ENCODE peak calls at places on chromosomes 13 and 19, in ten cellular contexts. One of them, this sample, is unnamed.

GRCh38 chr19:9986787-9987281 is 23.5 kb downstream of the COL5A3 start:
- DNase-seq in adrenal gland: no peak
- DNase-seq in foreskin fibroblast: peak; percentile 69
- DNase-seq in mucosa of descending colon: no peak
- DNase-seq in NB4: no peak
- DNase-seq in CD8-positive, alpha-beta T cell: no peak
- DNase-seq in left lung: no peak
- DNase-seq in AG04449: no peak
- DNase-seq in thoracic aorta: peak; percentile 28
- DNase-seq in astrocyte of the spinal cord: peak; percentile 14
- DNase-seq in this sample: no peak

GRCh38 chr19:19106061-19106551 is 32.2 kb downstream of the TMEM161A start:
- DNase-seq in thoracic aorta: no peak
- DNase-seq in mucosa of descending colon: peak; percentile 56
- DNase-seq in foreskin fibroblast: peak; percentile 73
- DNase-seq in AG04449: no peak
- DNase-seq in left lung: no peak
- DNase-seq in astrocyte of the spinal cord: no peak
- DNase-seq in NB4: no peak
- DNase-seq in adrenal gland: peak; percentile 38
- DNase-seq in CD8-positive, alpha-beta T cell: no peak
- DNase-seq in this sample: no peak

GRCh38 chr19:2624537-2625091 is 77.9 kb downstream of the GNG7 start:
- DNase-seq in AG04449: no peak
- DNase-seq in mucosa of descending colon: peak; percentile 67
- DNase-seq in foreskin fibroblast: no peak
- DNase-seq in CD8-positive, alpha-beta T cell: no peak
- DNase-seq in left lung: peak; percentile 83
- DNase-seq in thoracic aorta: no peak
- DNase-seq in adrenal gland: no peak
- DNase-seq in NB4: peak; percentile 69
- DNase-seq in astrocyte of the spinal cord: no peak
- DNase-seq in this sample: no peak

GRCh38 chr13:113597386-113598080 is 13.0 kb downstream of the TFDP1 start:
- DNase-seq in astrocyte of the spinal cord: no peak
- DNase-seq in adrenal gland: no peak
- DNase-seq in NB4: no peak
- DNase-seq in mucosa of descending colon: no peak
- DNase-seq in CD8-positive, alpha-beta T cell: no peak
- DNase-seq in thoracic aorta: no peak
- DNase-seq in left lung: peak; percentile 65
- DNase-seq in foreskin fibroblast: no peak
- DNase-seq in AG04449: no peak
- DNase-seq in this sample: no peak

GRCh38 chr19:2578911-2579677 is 103.2 kb downstream of the GADD45B start:
- DNase-seq in thoracic aorta: peak; percentile 70
- DNase-seq in mucosa of descending colon: peak; percentile 87
- DNase-seq in NB4: peak; percentile 77
- DNase-seq in left lung: peak; percentile 96
- DNase-seq in foreskin fibroblast: peak; percentile 94
- DNase-seq in adrenal gland: peak; percentile 86
- DNase-seq in AG04449: peak; percentile 65
- DNase-seq in astrocyte of the spinal cord: peak; percentile 95
- DNase-seq in CD8-positive, alpha-beta T cell: peak; percentile 69
- DNase-seq in this sample: peak; percentile 47

GRCh38 chr19:20171285-20171684 is 4.3 kb downstream of the ZNF486 start:
- DNase-seq in thoracic aorta: no peak
- DNase-seq in left lung: no peak
- DNase-seq in CD8-positive, alpha-beta T cell: no peak
- DNase-seq in adrenal gland: no peak
- DNase-seq in mucosa of descending colon: no peak
- DNase-seq in NB4: no peak
- DNase-seq in astrocyte of the spinal cord: no peak
- DNase-seq in AG04449: no peak
- DNase-seq in foreskin fibroblast: no peak
- DNase-seq in this sample: no peak

GRCh38 chr19:48325265-48325910 is at the start of gene EMP3:
- DNase-seq in left lung: peak; percentile 91
- DNase-seq in CD8-positive, alpha-beta T cell: peak; percentile 85
- DNase-seq in astrocyte of the spinal cord: peak; percentile 94
- DNase-seq in adrenal gland: peak; percentile 77
- DNase-seq in thoracic aorta: peak; percentile 53
- DNase-seq in NB4: peak; percentile 99
- DNase-seq in mucosa of descending colon: peak; percentile 88
- DNase-seq in foreskin fibroblast: peak; percentile 97
- DNase-seq in AG04449: peak; percentile 65
- DNase-seq in this sample: no peak

GRCh38 chr19:49421039-49421877 is 2.0 kb downstream of the PTH2 start:
- DNase-seq in foreskin fibroblast: peak; percentile 69
- DNase-seq in AG04449: no peak
- DNase-seq in astrocyte of the spinal cord: peak; percentile 27
- DNase-seq in adrenal gland: peak; percentile 52
- DNase-seq in mucosa of descending colon: no peak
- DNase-seq in CD8-positive, alpha-beta T cell: no peak
- DNase-seq in left lung: peak; percentile 86
- DNase-seq in thoracic aorta: no peak
- DNase-seq in NB4: peak; percentile 79
- DNase-seq in this sample: no peak

GRCh38 chr13:29935309-29935981 is 85.0 kb upstream of the UBL3 start:
- DNase-seq in NB4: peak; percentile 49
- DNase-seq in AG04449: no peak
- DNase-seq in mucosa of descending colon: peak; percentile 81
- DNase-seq in foreskin fibroblast: no peak
- DNase-seq in thoracic aorta: no peak
- DNase-seq in CD8-positive, alpha-beta T cell: peak; percentile 64
- DNase-seq in left lung: no peak
- DNase-seq in adrenal gland: no peak
- DNase-seq in astrocyte of the spinal cord: no peak
- DNase-seq in this sample: no peak

GRCh38 chr19:39500543-39500942 is 1.8 kb downstream of the DLL3 start:
- DNase-seq in astrocyte of the spinal cord: no peak
- DNase-seq in AG04449: no peak
- DNase-seq in left lung: no peak
- DNase-seq in CD8-positive, alpha-beta T cell: no peak
- DNase-seq in NB4: no peak
- DNase-seq in thoracic aorta: no peak
- DNase-seq in mucosa of descending colon: no peak
- DNase-seq in adrenal gland: no peak
- DNase-seq in foreskin fibroblast: no peak
- DNase-seq in this sample: no peak

GRCh38 chr13:52010890-52011689 is at the start of gene ATP7B:
- DNase-seq in NB4: peak; percentile 58
- DNase-seq in astrocyte of the spinal cord: peak; percentile 7
- DNase-seq in mucosa of descending colon: no peak
- DNase-seq in CD8-positive, alpha-beta T cell: peak; percentile 18
- DNase-seq in thoracic aorta: no peak
- DNase-seq in adrenal gland: peak; percentile 21
- DNase-seq in foreskin fibroblast: peak; percentile 39
- DNase-seq in AG04449: no peak
- DNase-seq in left lung: peak; percentile 81
- DNase-seq in this sample: no peak

GRCh38 chr19:33394006-33394722 is 20.7 kb downstream of the CEBPG start:
- DNase-seq in adrenal gland: no peak
- DNase-seq in NB4: peak; percentile 83
- DNase-seq in astrocyte of the spinal cord: peak; percentile 63
- DNase-seq in AG04449: peak; percentile 29
- DNase-seq in foreskin fibroblast: peak; percentile 90
- DNase-seq in thoracic aorta: no peak
- DNase-seq in CD8-positive, alpha-beta T cell: no peak
- DNase-seq in mucosa of descending colon: peak; percentile 69
- DNase-seq in left lung: peak; percentile 84
- DNase-seq in this sample: no peak

GRCh38 chr13:86591862-86592261 is 792.6 kb upstream of the SLITRK6 start:
- DNase-seq in AG04449: no peak
- DNase-seq in mucosa of descending colon: no peak
- DNase-seq in astrocyte of the spinal cord: no peak
- DNase-seq in foreskin fibroblast: no peak
- DNase-seq in CD8-positive, alpha-beta T cell: no peak
- DNase-seq in adrenal gland: no peak
- DNase-seq in left lung: no peak
- DNase-seq in thoracic aorta: no peak
- DNase-seq in NB4: no peak
- DNase-seq in this sample: no peak

GRCh38 chr13:111551421-111551820 is 231.0 kb downstream of the TEX29 start:
- DNase-seq in AG04449: no peak
- DNase-seq in left lung: no peak
- DNase-seq in adrenal gland: no peak
- DNase-seq in CD8-positive, alpha-beta T cell: no peak
- DNase-seq in astrocyte of the spinal cord: no peak
- DNase-seq in mucosa of descending colon: no peak
- DNase-seq in foreskin fibroblast: no peak
- DNase-seq in thoracic aorta: no peak
- DNase-seq in NB4: no peak
- DNase-seq in this sample: no peak

GRCh38 chr19:16068696-16069259 is 7.5 kb upstream of the TPM4 start:
- DNase-seq in foreskin fibroblast: no peak
- DNase-seq in left lung: no peak
- DNase-seq in thoracic aorta: no peak
- DNase-seq in AG04449: no peak
- DNase-seq in NB4: no peak
- DNase-seq in mucosa of descending colon: no peak
- DNase-seq in adrenal gland: no peak
- DNase-seq in astrocyte of the spinal cord: no peak
- DNase-seq in CD8-positive, alpha-beta T cell: no peak
- DNase-seq in this sample: no peak
- H3K4me3 ChIP-seq in foreskin fibroblast: no peak overlapping the region
- H3K4me3 ChIP-seq in left lung: no peak overlapping the region
- H3K4me3 ChIP-seq in thoracic aorta: peak overlapping the region; percentile 94
- H3K4me3 ChIP-seq in AG04449: peak overlapping the region; percentile 62
- H3K4me3 ChIP-seq in NB4: peak overlapping the region; percentile 54
- H3K4me3 ChIP-seq in mucosa of descending colon: no peak overlapping the region
- H3K4me3 ChIP-seq in adrenal gland: no peak overlapping the region
- H3K4me3 ChIP-seq in astrocyte of the spinal cord: peak overlapping the region; percentile 36
- H3K4me3 ChIP-seq in CD8-positive, alpha-beta T cell: no peak overlapping the region
- H3K4me3 ChIP-seq in this sample: no peak overlapping the region

GRCh38 chr19:43224855-43225253 is 19.4 kb upstream of the PSG4 start:
- DNase-seq in foreskin fibroblast: no peak
- DNase-seq in mucosa of descending colon: no peak
- DNase-seq in AG04449: no peak
- DNase-seq in adrenal gland: no peak
- DNase-seq in thoracic aorta: no peak
- DNase-seq in CD8-positive, alpha-beta T cell: no peak
- DNase-seq in NB4: no peak
- DNase-seq in left lung: no peak
- DNase-seq in astrocyte of the spinal cord: no peak
- DNase-seq in this sample: no peak

DNA sequence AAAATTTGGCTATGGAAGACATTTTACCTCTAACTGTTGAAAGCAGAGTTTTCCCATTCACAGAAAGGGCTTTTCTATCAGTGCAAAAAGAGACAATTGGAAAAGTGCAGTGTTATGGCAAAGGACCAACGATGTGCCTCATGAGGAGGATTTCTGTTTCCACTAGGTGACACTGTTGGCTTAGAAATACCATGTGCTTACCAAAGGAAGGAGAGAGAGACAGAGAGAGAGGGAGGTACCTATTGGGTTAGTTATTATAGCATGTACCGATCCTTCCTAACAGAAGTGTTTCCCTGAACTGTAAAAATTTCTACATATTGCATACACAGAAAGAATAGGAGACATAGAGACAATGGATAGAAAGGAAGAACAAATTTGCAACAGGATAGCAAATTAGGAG is 23.9 kb upstream of the PSG4 start:
- DNase-seq in thoracic aorta: no peak
- DNase-seq in mucosa of descending colon: no peak
- DNase-seq in adrenal gland: no peak
- DNase-seq in NB4: peak; percentile 4
- DNase-seq in CD8-positive, alpha-beta T cell: no peak
- DNase-seq in astrocyte of the spinal cord: no peak
- DNase-seq in AG04449: peak; percentile 4
- DNase-seq in foreskin fibroblast: peak; percentile 10
- DNase-seq in left lung: no peak
- DNase-seq in this sample: no peak
- TF ChIP-seq CTCF in thoracic aorta: no peak
- TF ChIP-seq CTCF in mucosa of descending colon: no peak
- TF ChIP-seq CTCF in adrenal gland: no peak
- TF ChIP-seq CTCF in NB4: no peak
- TF ChIP-seq CTCF in CD8-positive, alpha-beta T cell: no peak
- TF ChIP-seq CTCF in astrocyte of the spinal cord: peak; percentile 17
- TF ChIP-seq CTCF in AG04449: peak; percentile 5
- TF ChIP-seq CTCF in foreskin fibroblast: no peak
- TF ChIP-seq CTCF in left lung: no peak
- TF ChIP-seq CTCF in this sample: peak; percentile 31

GRCh38 chr19:13090511-13091231 is 12.0 kb downstream of the LYL1 start:
- DNase-seq in left lung: peak; percentile 66
- DNase-seq in AG04449: no peak
- DNase-seq in mucosa of descending colon: no peak
- DNase-seq in adrenal gland: no peak
- DNase-seq in astrocyte of the spinal cord: no peak
- DNase-seq in foreskin fibroblast: no peak
- DNase-seq in CD8-positive, alpha-beta T cell: no peak
- DNase-seq in thoracic aorta: no peak
- DNase-seq in NB4: no peak
- DNase-seq in this sample: no peak

GRCh38 chr19:13087795-13088537 is 14.7 kb downstream of the LYL1 start:
- DNase-seq in left lung: no peak
- DNase-seq in CD8-positive, alpha-beta T cell: no peak
- DNase-seq in adrenal gland: no peak
- DNase-seq in NB4: no peak
- DNase-seq in astrocyte of the spinal cord: no peak
- DNase-seq in thoracic aorta: no peak
- DNase-seq in AG04449: no peak
- DNase-seq in foreskin fibroblast: no peak
- DNase-seq in mucosa of descending colon: no peak
- DNase-seq in this sample: no peak

GRCh38 chr19:13089857-13090507 is 12.7 kb downstream of the LYL1 start:
- DNase-seq in foreskin fibroblast: no peak
- DNase-seq in CD8-positive, alpha-beta T cell: no peak
- DNase-seq in left lung: no peak
- DNase-seq in mucosa of descending colon: no peak
- DNase-seq in thoracic aorta: no peak
- DNase-seq in NB4: no peak
- DNase-seq in adrenal gland: no peak
- DNase-seq in AG04449: no peak
- DNase-seq in astrocyte of the spinal cord: no peak
- DNase-seq in this sample: no peak

GRCh38 chr19:13087295-13087694 is 15.4 kb downstream of the LYL1 start:
- DNase-seq in thoracic aorta: no peak
- DNase-seq in CD8-positive, alpha-beta T cell: no peak
- DNase-seq in NB4: no peak
- DNase-seq in adrenal gland: no peak
- DNase-seq in left lung: no peak
- DNase-seq in foreskin fibroblast: no peak
- DNase-seq in astrocyte of the spinal cord: no peak
- DNase-seq in mucosa of descending colon: no peak
- DNase-seq in AG04449: no peak
- DNase-seq in this sample: no peak

GRCh38 chr19:13089139-13089856 is 13.4 kb downstream of the LYL1 start:
- DNase-seq in mucosa of descending colon: no peak
- DNase-seq in CD8-positive, alpha-beta T cell: no peak
- DNase-seq in NB4: no peak
- DNase-seq in AG04449: no peak
- DNase-seq in astrocyte of the spinal cord: no peak
- DNase-seq in left lung: no peak
- DNase-seq in adrenal gland: no peak
- DNase-seq in foreskin fibroblast: no peak
- DNase-seq in thoracic aorta: no peak
- DNase-seq in this sample: no peak
- H3K4me3 ChIP-seq in mucosa of descending colon: no peak overlapping the region
- H3K4me3 ChIP-seq in CD8-positive, alpha-beta T cell: no peak overlapping the region
- H3K4me3 ChIP-seq in NB4: no peak overlapping the region
- H3K4me3 ChIP-seq in AG04449: no peak overlapping the region
- H3K4me3 ChIP-seq in astrocyte of the spinal cord: no peak overlapping the region
- H3K4me3 ChIP-seq in left lung: no peak overlapping the region
- H3K4me3 ChIP-seq in adrenal gland: no peak overlapping the region
- H3K4me3 ChIP-seq in foreskin fibroblast: no peak overlapping the region
- H3K4me3 ChIP-seq in thoracic aorta: no peak overlapping the region
- H3K4me3 ChIP-seq in this sample: no peak overlapping the region

GRCh38 chr19:13883665-13884064 is 6.7 kb downstream of the NANOS3 start:
- DNase-seq in thoracic aorta: no peak
- DNase-seq in CD8-positive, alpha-beta T cell: no peak
- DNase-seq in foreskin fibroblast: peak; percentile 25
- DNase-seq in left lung: no peak
- DNase-seq in AG04449: no peak
- DNase-seq in mucosa of descending colon: no peak
- DNase-seq in adrenal gland: no peak
- DNase-seq in NB4: no peak
- DNase-seq in astrocyte of the spinal cord: no peak
- DNase-seq in this sample: no peak
- TF ChIP-seq CTCF in thoracic aorta: no peak
- TF ChIP-seq CTCF in CD8-positive, alpha-beta T cell: no peak
- TF ChIP-seq CTCF in foreskin fibroblast: no peak
- TF ChIP-seq CTCF in left lung: no peak
- TF ChIP-seq CTCF in AG04449: peak; percentile 36
- TF ChIP-seq CTCF in mucosa of descending colon: no peak
- TF ChIP-seq CTCF in adrenal gland: no peak
- TF ChIP-seq CTCF in NB4: no peak
- TF ChIP-seq CTCF in astrocyte of the spinal cord: peak; percentile 34
- TF ChIP-seq CTCF in this sample: peak; percentile 31